ENCODE peak calls at places on chromosomes 16 and 17, in seven cellular contexts. One of them, this sample, is unnamed.

GRCh38 chr16:10983175-10983558 is 38.8 kb downstream of the CLEC16A start:
- DNase-seq in CD4-positive, alpha-beta T cell: no peak
- DNase-seq in MCF 10A: peak
- DNase-seq in tibial nerve: no peak
- DNase-seq in heart right ventricle: no peak
- DNase-seq in WERI-Rb-1: peak
- DNase-seq in HCT116: no peak
- DNase-seq in this sample: no peak

GRCh38 chr16:23729503-23730424 is 16.7 kb upstream of the ERN2 start:
- DNase-seq in CD4-positive, alpha-beta T cell: no peak
- DNase-seq in MCF 10A: peak
- DNase-seq in tibial nerve: no peak
- DNase-seq in heart right ventricle: no peak
- DNase-seq in WERI-Rb-1: peak
- DNase-seq in HCT116: peak
- DNase-seq in this sample: no peak

GRCh38 chr16:17222756-17223411 is 247.9 kb downstream of the XYLT1 start:
- DNase-seq in CD4-positive, alpha-beta T cell: no peak
- DNase-seq in MCF 10A: no peak
- DNase-seq in tibial nerve: peak
- DNase-seq in heart right ventricle: no peak
- DNase-seq in WERI-Rb-1: no peak
- DNase-seq in HCT116: no peak
- DNase-seq in this sample: no peak

GRCh38 chr16:58461056-58461455 is 38.9 kb upstream of the NDRG4 start:
- DNase-seq in CD4-positive, alpha-beta T cell: no peak
- DNase-seq in MCF 10A: no peak
- DNase-seq in tibial nerve: no peak
- DNase-seq in heart right ventricle: no peak
- DNase-seq in WERI-Rb-1: peak
- DNase-seq in HCT116: peak
- DNase-seq in this sample: no peak

GRCh38 chr17:81285894-81286293 is 9.2 kb downstream of the SLC38A10 start:
- DNase-seq in CD4-positive, alpha-beta T cell: no peak
- DNase-seq in MCF 10A: no peak
- DNase-seq in tibial nerve: no peak
- DNase-seq in heart right ventricle: no peak
- DNase-seq in WERI-Rb-1: no peak
- DNase-seq in HCT116: no peak
- DNase-seq in this sample: no peak

GRCh38 chr16:14331020-14331419 is 259.9 kb downstream of the MRTFB start:
- DNase-seq in CD4-positive, alpha-beta T cell: no peak
- DNase-seq in MCF 10A: no peak
- DNase-seq in tibial nerve: no peak
- DNase-seq in heart right ventricle: no peak
- DNase-seq in WERI-Rb-1: no peak
- DNase-seq in HCT116: no peak
- DNase-seq in this sample: no peak

GRCh38 chr17:43176119-43176570 is 5.1 kb downstream of the NBR1 start:
- DNase-seq in CD4-positive, alpha-beta T cell: no peak
- DNase-seq in MCF 10A: no peak
- DNase-seq in tibial nerve: no peak
- DNase-seq in heart right ventricle: no peak
- DNase-seq in WERI-Rb-1: no peak
- DNase-seq in HCT116: no peak
- DNase-seq in this sample: no peak

GRCh38 chr17:50615818-50616217 is 18.9 kb upstream of the ABCC3 start:
- DNase-seq in CD4-positive, alpha-beta T cell: no peak
- DNase-seq in MCF 10A: no peak
- DNase-seq in tibial nerve: no peak
- DNase-seq in heart right ventricle: no peak
- DNase-seq in WERI-Rb-1: no peak
- DNase-seq in HCT116: no peak
- DNase-seq in this sample: no peak

GRCh38 chr17:266701-267656 is 85.5 kb upstream of the DOC2B start:
- DNase-seq in CD4-positive, alpha-beta T cell: no peak
- DNase-seq in MCF 10A: no peak
- DNase-seq in tibial nerve: no peak
- DNase-seq in heart right ventricle: peak
- DNase-seq in WERI-Rb-1: peak
- DNase-seq in HCT116: no peak
- DNase-seq in this sample: peak

GRCh38 chr17:14407541-14407940 is 106.7 kb downstream of the HS3ST3B1 start:
- DNase-seq in CD4-positive, alpha-beta T cell: no peak
- DNase-seq in MCF 10A: no peak
- DNase-seq in tibial nerve: no peak
- DNase-seq in heart right ventricle: no peak
- DNase-seq in WERI-Rb-1: no peak
- DNase-seq in HCT116: no peak
- DNase-seq in this sample: no peak

GRCh38 chr16:24681793-24682192 is 47.7 kb upstream of the TNRC6A start:
- DNase-seq in CD4-positive, alpha-beta T cell: no peak
- DNase-seq in MCF 10A: peak
- DNase-seq in tibial nerve: no peak
- DNase-seq in heart right ventricle: no peak
- DNase-seq in WERI-Rb-1: no peak
- DNase-seq in HCT116: no peak
- DNase-seq in this sample: no peak

GRCh38 chr17:40031706-40032105 is 16.5 kb downstream of the CSF3 start:
- DNase-seq in CD4-positive, alpha-beta T cell: no peak
- DNase-seq in MCF 10A: no peak
- DNase-seq in tibial nerve: no peak
- DNase-seq in heart right ventricle: no peak
- DNase-seq in WERI-Rb-1: no peak
- DNase-seq in HCT116: no peak
- DNase-seq in this sample: no peak

GRCh38 chr16:3814755-3815154 is 65.8 kb downstream of the CREBBP start:
- DNase-seq in CD4-positive, alpha-beta T cell: no peak
- DNase-seq in MCF 10A: no peak
- DNase-seq in tibial nerve: no peak
- DNase-seq in heart right ventricle: no peak
- DNase-seq in WERI-Rb-1: no peak
- DNase-seq in HCT116: no peak
- DNase-seq in this sample: no peak

GRCh38 chr17:50634915-50635719 is 436 bp downstream of the ABCC3 start:
- DNase-seq in CD4-positive, alpha-beta T cell: no peak
- DNase-seq in MCF 10A: no peak
- DNase-seq in tibial nerve: no peak
- DNase-seq in heart right ventricle: no peak
- DNase-seq in WERI-Rb-1: no peak
- DNase-seq in HCT116: no peak
- DNase-seq in this sample: no peak

GRCh38 chr17:1735834-1736347 is 6.8 kb upstream of the SERPINF2 start:
- DNase-seq in CD4-positive, alpha-beta T cell: no peak
- DNase-seq in MCF 10A: no peak
- DNase-seq in tibial nerve: no peak
- DNase-seq in heart right ventricle: no peak
- DNase-seq in WERI-Rb-1: no peak
- DNase-seq in HCT116: no peak
- DNase-seq in this sample: no peak
- TF ChIP-seq CTCF in CD4-positive, alpha-beta T cell: no peak
- TF ChIP-seq CTCF in MCF 10A: no peak
- TF ChIP-seq CTCF in tibial nerve: no peak
- TF ChIP-seq CTCF in heart right ventricle: no peak
- TF ChIP-seq CTCF in WERI-Rb-1: no peak
- TF ChIP-seq CTCF in HCT116: no peak
- TF ChIP-seq CTCF in this sample: no peak

GRCh38 chr17:27570578-27570914 is 60.4 kb upstream of the LGALS9 start:
- DNase-seq in CD4-positive, alpha-beta T cell: no peak
- DNase-seq in MCF 10A: no peak
- DNase-seq in tibial nerve: no peak
- DNase-seq in heart right ventricle: no peak
- DNase-seq in WERI-Rb-1: no peak
- DNase-seq in HCT116: no peak
- DNase-seq in this sample: no peak

GRCh38 chr17:27568811-27569210 is 62.2 kb upstream of the LGALS9 start:
- DNase-seq in CD4-positive, alpha-beta T cell: no peak
- DNase-seq in MCF 10A: no peak
- DNase-seq in tibial nerve: no peak
- DNase-seq in heart right ventricle: no peak
- DNase-seq in WERI-Rb-1: no peak
- DNase-seq in HCT116: no peak
- DNase-seq in this sample: no peak

GRCh38 chr17:27569884-27570577 is 61.0 kb upstream of the LGALS9 start:
- DNase-seq in CD4-positive, alpha-beta T cell: no peak
- DNase-seq in MCF 10A: no peak
- DNase-seq in tibial nerve: no peak
- DNase-seq in heart right ventricle: no peak
- DNase-seq in WERI-Rb-1: no peak
- DNase-seq in HCT116: no peak
- DNase-seq in this sample: no peak

GRCh38 chr17:27568216-27568615 is 62.8 kb upstream of the LGALS9 start:
- DNase-seq in CD4-positive, alpha-beta T cell: no peak
- DNase-seq in MCF 10A: no peak
- DNase-seq in tibial nerve: no peak
- DNase-seq in heart right ventricle: no peak
- DNase-seq in WERI-Rb-1: no peak
- DNase-seq in HCT116: no peak
- DNase-seq in this sample: no peak

DNA sequence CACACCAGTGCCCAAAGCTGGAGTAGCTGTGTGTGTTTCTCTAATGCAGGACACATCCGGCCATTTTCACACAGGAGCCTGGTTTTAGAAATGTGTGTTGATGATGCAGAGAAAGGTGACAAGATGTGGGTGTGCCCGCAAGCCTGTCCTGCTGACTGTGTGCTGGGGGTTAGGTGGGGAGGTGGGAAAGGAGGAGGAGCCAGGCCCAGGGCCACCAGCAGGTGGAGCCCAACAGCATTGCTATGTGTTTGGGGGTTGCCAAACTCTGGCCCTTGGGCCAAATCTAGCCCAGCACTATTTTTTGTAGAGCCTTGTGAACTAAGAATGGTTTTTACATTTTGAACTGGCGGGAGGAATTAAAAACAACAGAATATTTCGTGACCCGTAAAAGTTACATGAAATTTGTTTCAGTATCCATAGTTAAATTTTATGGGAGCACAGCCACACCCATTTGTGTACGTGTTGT is 61.7 kb upstream of the LGALS9 start:
- DNase-seq in CD4-positive, alpha-beta T cell: peak
- DNase-seq in MCF 10A: peak
- DNase-seq in tibial nerve: no peak
- DNase-seq in heart right ventricle: no peak
- DNase-seq in WERI-Rb-1: peak
- DNase-seq in HCT116: no peak
- DNase-seq in this sample: no peak
- TF ChIP-seq CTCF in CD4-positive, alpha-beta T cell: no peak
- TF ChIP-seq CTCF in MCF 10A: peak
- TF ChIP-seq CTCF in tibial nerve: peak
- TF ChIP-seq CTCF in heart right ventricle: peak
- TF ChIP-seq CTCF in WERI-Rb-1: peak
- TF ChIP-seq CTCF in HCT116: peak
- TF ChIP-seq CTCF in this sample: peak

GRCh38 chr16:50238314-50238713 is 28.0 kb upstream of the ADCY7 start:
- DNase-seq in CD4-positive, alpha-beta T cell: no peak
- DNase-seq in MCF 10A: no peak
- DNase-seq in tibial nerve: no peak
- DNase-seq in heart right ventricle: no peak
- DNase-seq in WERI-Rb-1: no peak
- DNase-seq in HCT116: no peak
- DNase-seq in this sample: no peak
- TF ChIP-seq CTCF in CD4-positive, alpha-beta T cell: no peak
- TF ChIP-seq CTCF in MCF 10A: no peak
- TF ChIP-seq CTCF in tibial nerve: no peak
- TF ChIP-seq CTCF in heart right ventricle: no peak
- TF ChIP-seq CTCF in WERI-Rb-1: no peak
- TF ChIP-seq CTCF in HCT116: no peak
- TF ChIP-seq CTCF in this sample: no peak

GRCh38 chr17:57515662-57516211 is 229.4 kb downstream of the CCDC182 start:
- DNase-seq in CD4-positive, alpha-beta T cell: no peak
- DNase-seq in MCF 10A: no peak
- DNase-seq in tibial nerve: no peak
- DNase-seq in heart right ventricle: no peak
- DNase-seq in WERI-Rb-1: no peak
- DNase-seq in HCT116: no peak
- DNase-seq in this sample: no peak
- TF ChIP-seq CTCF in CD4-positive, alpha-beta T cell: no peak
- TF ChIP-seq CTCF in MCF 10A: no peak
- TF ChIP-seq CTCF in tibial nerve: no peak
- TF ChIP-seq CTCF in heart right ventricle: peak
- TF ChIP-seq CTCF in WERI-Rb-1: no peak
- TF ChIP-seq CTCF in HCT116: no peak
- TF ChIP-seq CTCF in this sample: peak

GRCh38 chr16:56724191-56724590 is 5.7 kb upstream of the NUP93 start:
- DNase-seq in CD4-positive, alpha-beta T cell: no peak
- DNase-seq in MCF 10A: no peak
- DNase-seq in tibial nerve: no peak
- DNase-seq in heart right ventricle: no peak
- DNase-seq in WERI-Rb-1: no peak
- DNase-seq in HCT116: no peak
- DNase-seq in this sample: no peak

GRCh38 chr16:56729351-56729735 is 586 bp upstream of the NUP93 start:
- DNase-seq in CD4-positive, alpha-beta T cell: no peak
- DNase-seq in MCF 10A: no peak
- DNase-seq in tibial nerve: peak
- DNase-seq in heart right ventricle: no peak
- DNase-seq in WERI-Rb-1: no peak
- DNase-seq in HCT116: no peak
- DNase-seq in this sample: no peak

GRCh38 chr16:56726926-56727325 is 3.0 kb upstream of the NUP93 start:
- DNase-seq in CD4-positive, alpha-beta T cell: no peak
- DNase-seq in MCF 10A: no peak
- DNase-seq in tibial nerve: no peak
- DNase-seq in heart right ventricle: no peak
- DNase-seq in WERI-Rb-1: no peak
- DNase-seq in HCT116: no peak
- DNase-seq in this sample: no peak

GRCh38 chr16:56728027-56728426 is 1.9 kb upstream of the NUP93 start:
- DNase-seq in CD4-positive, alpha-beta T cell: no peak
- DNase-seq in MCF 10A: no peak
- DNase-seq in tibial nerve: no peak
- DNase-seq in heart right ventricle: no peak
- DNase-seq in WERI-Rb-1: no peak
- DNase-seq in HCT116: no peak
- DNase-seq in this sample: no peak

DNA sequence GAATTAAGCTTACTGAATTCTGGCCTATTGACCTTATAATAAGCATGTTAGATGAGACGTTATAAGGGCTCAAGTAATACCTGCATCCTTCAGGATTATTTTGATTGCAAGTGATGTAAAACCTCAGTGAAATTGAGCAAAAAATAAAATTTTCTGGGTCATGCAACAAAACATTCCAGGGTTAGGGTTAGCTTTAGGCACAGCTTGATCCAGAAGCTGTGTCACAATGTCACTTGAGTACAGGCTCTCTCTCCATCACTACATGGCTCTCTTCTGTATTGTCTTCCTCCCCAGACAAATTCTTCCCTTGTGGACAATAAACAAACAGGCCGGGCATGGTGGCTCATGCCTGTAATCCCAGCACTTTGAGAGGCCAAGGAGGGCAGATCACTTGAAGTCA is 3.6 kb upstream of the NUP93 start:
- DNase-seq in CD4-positive, alpha-beta T cell: no peak
- DNase-seq in MCF 10A: no peak
- DNase-seq in tibial nerve: no peak
- DNase-seq in heart right ventricle: no peak
- DNase-seq in WERI-Rb-1: no peak
- DNase-seq in HCT116: no peak
- DNase-seq in this sample: peak
- TF ChIP-seq CTCF in CD4-positive, alpha-beta T cell: no peak
- TF ChIP-seq CTCF in MCF 10A: no peak
- TF ChIP-seq CTCF in tibial nerve: no peak
- TF ChIP-seq CTCF in heart right ventricle: no peak
- TF ChIP-seq CTCF in WERI-Rb-1: no peak
- TF ChIP-seq CTCF in HCT116: no peak
- TF ChIP-seq CTCF in this sample: no peak

GRCh38 chr17:17989081-17989480 is 16.4 kb downstream of the DRC3 start:
- DNase-seq in CD4-positive, alpha-beta T cell: no peak
- DNase-seq in MCF 10A: no peak
- DNase-seq in tibial nerve: no peak
- DNase-seq in heart right ventricle: no peak
- DNase-seq in WERI-Rb-1: no peak
- DNase-seq in HCT116: no peak
- DNase-seq in this sample: no peak
- TF ChIP-seq CTCF in CD4-positive, alpha-beta T cell: no peak
- TF ChIP-seq CTCF in MCF 10A: no peak
- TF ChIP-seq CTCF in tibial nerve: no peak
- TF ChIP-seq CTCF in heart right ventricle: no peak
- TF ChIP-seq CTCF in WERI-Rb-1: no peak
- TF ChIP-seq CTCF in HCT116: no peak
- TF ChIP-seq CTCF in this sample: no peak